ENCODE peak calls at places on chromosomes 7 and 10, in seven cellular contexts. T, W, E, O, Q, X and P are unnamed samples. For H3K9me3, the result is how much of the 10 kb centered on the place peaks cover.

GRCh38 chr7:88169717-88170320 is 50.0 kb downstream of the SRI start:
- DNase-seq in T (no peak), W (no peak), E (no peak), O (no peak), Q (no peak), X (peak), P (no peak)

GRCh38 chr10:80579849-80580645 is 42.3 kb downstream of the SH2D4B start:
- DNase-seq in T (no peak), W (no peak), E (no peak), O (no peak), Q (no peak), X (no peak), P (no peak)

GRCh38 chr7:79452495-79453265 is 787 bp downstream of the MAGI2 start:
- DNase-seq in T (no peak), W (peak), E (peak), O (no peak), Q (peak), X (no peak), P (peak)

GRCh38 chr7:69825031-69825681 is 226.9 kb downstream of the AUTS2 start:
- DNase-seq in T (no peak), W (no peak), E (no peak), O (no peak), Q (no peak), X (no peak), P (no peak)

GRCh38 chr10:133166504-133166827 is 6.4 kb downstream of the KNDC1 start:
- DNase-seq in T (no peak), W (no peak), E (no peak), O (no peak), Q (no peak), X (no peak), P (no peak)

GRCh38 chr7:66629222-66629658 is 559 bp downstream of the KCTD7 start:
- DNase-seq in T (no peak), W (no peak), E (no peak), O (no peak), Q (no peak), X (no peak), P (no peak)

GRCh38 chr10:6423004-6423403 is 157.1 kb downstream of the PRKCQ start:
- DNase-seq in T (no peak), W (no peak), E (peak), O (no peak), Q (no peak), X (no peak), P (no peak)

GRCh38 chr7:47796347-47796746 is 151.9 kb downstream of the PKD1L1 start:
- DNase-seq in T (no peak), W (no peak), E (peak), O (no peak), Q (no peak), X (no peak), P (peak)

GRCh38 chr7:7732566-7733290 is 14.3 kb upstream of the RPA3 start:
- DNase-seq in T (no peak), W (no peak), E (peak), O (no peak), Q (no peak), X (peak), P (no peak)

GRCh38 chr7:93601363-93601762 is 26.8 kb upstream of the CALCR start:
- DNase-seq in T (no peak), W (no peak), E (peak), O (no peak), Q (no peak), X (peak), P (no peak)

GRCh38 chr7:44973610-44974401 is 5.0 kb downstream of the MYO1G start:
- DNase-seq in T (no peak), W (peak), E (no peak), O (no peak), Q (peak), X (no peak), P (peak)

GRCh38 chr7:91330378-91331295 is 66.4 kb downstream of the FZD1 start:
- DNase-seq in T (no peak), W (no peak), E (peak), O (no peak), Q (no peak), X (no peak), P (no peak)

GRCh38 chr10:18561861-18562551 is 89.4 kb downstream of the NSUN6 start:
- DNase-seq in T (no peak), W (no peak), E (no peak), O (no peak), Q (no peak), X (no peak), P (no peak)
- H3K9me3 ChIP-seq in T (under half), W (half or more), E (under half), O (under half), Q (under half), X (under half), P (half or more)

GRCh38 chr10:131310904-131311660 is 439 bp downstream of the TCERG1L start:
- DNase-seq in T (no peak), W (no peak), E (no peak), O (no peak), Q (peak), X (no peak), P (peak)

GRCh38 chr10:131311661-131312260 is at the start of gene TCERG1L:
- DNase-seq in T (no peak), W (no peak), E (no peak), O (no peak), Q (peak), X (no peak), P (peak)

GRCh38 chr10:131312261-131312801 is 810 bp upstream of the TCERG1L start:
- DNase-seq in T (no peak), W (no peak), E (no peak), O (no peak), Q (peak), X (no peak), P (peak)

GRCh38 chr10:131313377-131313776 is 1.9 kb upstream of the TCERG1L start:
- DNase-seq in T (no peak), W (no peak), E (no peak), O (no peak), Q (no peak), X (no peak), P (no peak)

GRCh38 chr10:131310054-131310903 is 1.2 kb downstream of the TCERG1L start:
- DNase-seq in T (no peak), W (no peak), E (no peak), O (no peak), Q (no peak), X (peak), P (no peak)
- TF ChIP-seq CTCF in T (peak), W (peak), E (peak), O (no peak), Q (no peak), X (peak), P (peak)

GRCh38 chr10:122113161-122113944 is 124.4 kb downstream of the TACC2 start:
- DNase-seq in T (no peak), W (peak), E (peak), O (peak), Q (peak), X (peak), P (peak)
- H3K4me3 ChIP-seq in T (peak), W (peak), E (peak), O (peak), Q (peak), X (peak), P (peak)

GRCh38 chr7:56474271-56474670 is 358.1 kb upstream of the NUPR2 start:
- DNase-seq in T (no peak), W (no peak), E (no peak), O (no peak), Q (no peak), X (no peak), P (no peak)

GRCh38 chr7:56483153-56483552 is 366.9 kb upstream of the NUPR2 start:
- DNase-seq in T (no peak), W (no peak), E (no peak), O (no peak), Q (peak), X (no peak), P (no peak)

GRCh38 chr7:56479136-56479535 is 362.9 kb upstream of the NUPR2 start:
- DNase-seq in T (no peak), W (no peak), E (no peak), O (no peak), Q (no peak), X (no peak), P (no peak)

GRCh38 chr7:56483861-56484550 is 367.8 kb upstream of the NUPR2 start:
- DNase-seq in T (no peak), W (no peak), E (no peak), O (no peak), Q (no peak), X (no peak), P (no peak)

GRCh38 chr7:56479748-56480147 is 363.5 kb upstream of the NUPR2 start:
- DNase-seq in T (no peak), W (no peak), E (no peak), O (no peak), Q (no peak), X (no peak), P (no peak)
- H3K9me3 ChIP-seq in T (under half), W (half or more), E (under half), O (half or more), Q (under half), X (under half), P (half or more)

DNA sequence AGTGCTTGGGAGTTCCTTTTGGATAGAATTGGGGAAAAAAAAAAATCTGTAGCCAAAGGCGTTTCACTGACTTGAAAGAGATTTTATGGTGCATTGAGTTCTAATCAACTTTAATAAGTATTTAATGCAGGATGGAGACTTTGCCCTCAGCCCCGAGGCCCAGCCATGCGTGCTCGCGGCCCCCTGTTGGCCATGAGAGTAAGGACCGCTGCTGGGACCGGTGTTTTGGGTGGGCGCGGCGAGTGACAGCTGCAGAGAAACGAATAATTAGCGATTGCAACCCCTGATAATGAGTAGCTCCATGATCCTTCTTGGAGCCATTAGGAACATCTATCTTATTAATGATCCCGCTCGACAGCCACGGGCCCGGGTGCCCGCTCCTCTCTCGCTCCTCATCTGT is 347.4 kb downstream of the RPS24 start:
- DNase-seq in T (no peak), W (no peak), E (no peak), O (no peak), Q (no peak), X (no peak), P (peak)
- TF ChIP-seq CTCF in T (no peak), W (no peak), E (peak), O (peak), Q (no peak), X (peak), P (peak)

GRCh38 chr10:77636967-77637473 is 588 bp downstream of the KCNMA1 start:
- DNase-seq in T (no peak), W (no peak), E (peak), O (no peak), Q (no peak), X (no peak), P (peak)
- H3K4me3 ChIP-seq in T (peak), W (peak), E (peak), O (peak), Q (peak), X (peak), P (peak)

GRCh38 chr10:38159007-38159406 is 64.9 kb downstream of the ZNF37A start:
- DNase-seq in T (no peak), W (no peak), E (no peak), O (no peak), Q (no peak), X (peak), P (no peak)

GRCh38 chr10:38163617-38164016 is 69.5 kb downstream of the ZNF37A start:
- DNase-seq in T (no peak), W (no peak), E (no peak), O (no peak), Q (no peak), X (no peak), P (no peak)
- H3K9me3 ChIP-seq in T (under half), W (under half), E (under half), O (under half), Q (under half), X (under half), P (half or more)

GRCh38 chr10:79430946-79431345 is 14.5 kb downstream of the ZCCHC24 start:
- DNase-seq in T (no peak), W (no peak), E (no peak), O (no peak), Q (no peak), X (no peak), P (no peak)
- TF ChIP-seq CTCF in T (no peak), W (no peak), E (no peak), O (no peak), Q (no peak), X (no peak), P (no peak)

GRCh38 chr10:99984635-99985034 is 25.1 kb downstream of the DNMBP start:
- DNase-seq in T (no peak), W (no peak), E (no peak), O (no peak), Q (no peak), X (no peak), P (no peak)

GRCh38 chr10:99983280-99983988 is 26.3 kb downstream of the DNMBP start:
- DNase-seq in T (no peak), W (peak), E (peak), O (no peak), Q (peak), X (no peak), P (no peak)

GRCh38 chr10:99984201-99984600 is 25.5 kb downstream of the DNMBP start:
- DNase-seq in T (no peak), W (no peak), E (peak), O (no peak), Q (no peak), X (peak), P (no peak)

GRCh38 chr10:99981581-99982199 is 28.1 kb downstream of the DNMBP start:
- DNase-seq in T (no peak), W (no peak), E (no peak), O (no peak), Q (no peak), X (no peak), P (no peak)

GRCh38 chr10:99982728-99983127 is 27.0 kb downstream of the DNMBP start:
- DNase-seq in T (no peak), W (no peak), E (no peak), O (no peak), Q (no peak), X (no peak), P (no peak)
- H3K4me3 ChIP-seq in T (no peak), W (no peak), E (no peak), O (no peak), Q (no peak), X (no peak), P (no peak)